ENCODE peak calls at places on chromosomes 13 and 19, in five cellular contexts. T, N, L, B and R are unnamed samples. For H3K9me3, the result is how much of the 10 kb centered on the place peaks cover.

GRCh38 chr13:112204881-112205327 is 138.0 kb downstream of the SOX1 start:
- DNase-seq in T (no peak), N (no peak), L (no peak), B (no peak), R (peak)

GRCh38 chr13:30038884-30039283 is 188.5 kb upstream of the UBL3 start:
- DNase-seq in T (no peak), N (no peak), L (no peak), B (no peak), R (peak)

GRCh38 chr13:101455863-101456262 is 3.4 kb downstream of the ITGBL1 start:
- DNase-seq in T (peak), N (no peak), L (no peak), B (no peak), R (no peak)

GRCh38 chr19:50798116-50798942 is 8.1 kb downstream of the ACP4 start:
- DNase-seq in T (no peak), N (no peak), L (no peak), B (no peak), R (peak)

GRCh38 chr19:11624064-11624463 is 26.8 kb downstream of the ZNF627 start:
- DNase-seq in T (no peak), N (no peak), L (no peak), B (no peak), R (no peak)

GRCh38 chr19:2469102-2469914 is 6.6 kb upstream of the GADD45B start:
- DNase-seq in T (no peak), N (peak), L (no peak), B (no peak), R (peak)

GRCh38 chr19:10601999-10602329 is 14.9 kb upstream of the AP1M2 start:
- DNase-seq in T (no peak), N (no peak), L (no peak), B (no peak), R (no peak)

GRCh38 chr13:98020271-98020670 is 66.8 kb downstream of the IPO5 start:
- DNase-seq in T (no peak), N (no peak), L (no peak), B (no peak), R (no peak)

GRCh38 chr19:33409035-33409434 is 35.5 kb downstream of the CEBPG start:
- DNase-seq in T (no peak), N (no peak), L (no peak), B (no peak), R (no peak)

GRCh38 chr19:48715276-48715675 is 4.2 kb downstream of the MAMSTR start:
- DNase-seq in T (no peak), N (no peak), L (peak), B (no peak), R (peak)

GRCh38 chr19:56155124-56155687 is 14.1 kb downstream of the ZNF444 start:
- DNase-seq in T (no peak), N (no peak), L (no peak), B (no peak), R (peak)

GRCh38 chr13:111363591-111363990 is 43.1 kb downstream of the TEX29 start:
- DNase-seq in T (no peak), N (no peak), L (no peak), B (no peak), R (no peak)

GRCh38 chr19:35265126-35265995 is 3.4 kb upstream of the USF2 start:
- DNase-seq in T (no peak), N (no peak), L (peak), B (peak), R (peak)

GRCh38 chr13:19181021-19181620 is 503 bp downstream of the TUBA3C start:
- DNase-seq in T (no peak), N (no peak), L (no peak), B (no peak), R (no peak)

GRCh38 chr13:110644892-110645521 is 29.7 kb downstream of the NAXD start:
- DNase-seq in T (peak), N (peak), L (peak), B (peak), R (peak)

GRCh38 chr13:45518525-45519235 is 53.9 kb downstream of the COG3 start:
- DNase-seq in T (peak), N (no peak), L (no peak), B (no peak), R (no peak)

GRCh38 chr13:43981091-43981490 is 101.4 kb downstream of the LACC1 start:
- DNase-seq in T (no peak), N (no peak), L (no peak), B (no peak), R (peak)

GRCh38 chr13:74555291-74556001 is 421.2 kb upstream of the KLF12 start:
- DNase-seq in T (no peak), N (peak), L (no peak), B (no peak), R (no peak)

GRCh38 chr13:113743366-113744195 is 15.4 kb upstream of the TMEM255B start:
- DNase-seq in T (no peak), N (no peak), L (no peak), B (no peak), R (no peak)

GRCh38 chr13:45040626-45041025 is 51.3 kb downstream of the GPALPP1 start:
- DNase-seq in T (no peak), N (no peak), L (no peak), B (no peak), R (no peak)

GRCh38 chr13:40388617-40389016 is 277.8 kb downstream of the FOXO1 start:
- DNase-seq in T (no peak), N (peak), L (no peak), B (no peak), R (no peak)

GRCh38 chr13:83881917-83882625 is at the start of gene SLITRK1:
- DNase-seq in T (peak), N (no peak), L (peak), B (peak), R (peak)

GRCh38 chr13:30866692-30867669 is 39.1 kb upstream of the MEDAG start:
- DNase-seq in T (no peak), N (no peak), L (no peak), B (no peak), R (peak)

GRCh38 chr19:10430505-10431253 is 10.3 kb downstream of the PDE4A start:
- DNase-seq in T (no peak), N (no peak), L (peak), B (no peak), R (peak)

GRCh38 chr19:19051478-19052213 is 12.1 kb upstream of the SLC25A42 start:
- DNase-seq in T (no peak), N (no peak), L (no peak), B (no peak), R (no peak)

GRCh38 chr19:4455742-4456565 is 1.6 kb downstream of the UBXN6 start:
- DNase-seq in T (no peak), N (no peak), L (no peak), B (no peak), R (peak)

GRCh38 chr19:4456566-4456842 is 1.1 kb downstream of the UBXN6 start:
- DNase-seq in T (no peak), N (no peak), L (no peak), B (no peak), R (peak)

GRCh38 chr19:4454952-4455738 is 2.4 kb downstream of the UBXN6 start:
- DNase-seq in T (no peak), N (no peak), L (no peak), B (no peak), R (no peak)

GRCh38 chr19:4456843-4457653 is 546 bp downstream of the UBXN6 start:
- DNase-seq in T (no peak), N (no peak), L (no peak), B (no peak), R (peak)

DNA sequence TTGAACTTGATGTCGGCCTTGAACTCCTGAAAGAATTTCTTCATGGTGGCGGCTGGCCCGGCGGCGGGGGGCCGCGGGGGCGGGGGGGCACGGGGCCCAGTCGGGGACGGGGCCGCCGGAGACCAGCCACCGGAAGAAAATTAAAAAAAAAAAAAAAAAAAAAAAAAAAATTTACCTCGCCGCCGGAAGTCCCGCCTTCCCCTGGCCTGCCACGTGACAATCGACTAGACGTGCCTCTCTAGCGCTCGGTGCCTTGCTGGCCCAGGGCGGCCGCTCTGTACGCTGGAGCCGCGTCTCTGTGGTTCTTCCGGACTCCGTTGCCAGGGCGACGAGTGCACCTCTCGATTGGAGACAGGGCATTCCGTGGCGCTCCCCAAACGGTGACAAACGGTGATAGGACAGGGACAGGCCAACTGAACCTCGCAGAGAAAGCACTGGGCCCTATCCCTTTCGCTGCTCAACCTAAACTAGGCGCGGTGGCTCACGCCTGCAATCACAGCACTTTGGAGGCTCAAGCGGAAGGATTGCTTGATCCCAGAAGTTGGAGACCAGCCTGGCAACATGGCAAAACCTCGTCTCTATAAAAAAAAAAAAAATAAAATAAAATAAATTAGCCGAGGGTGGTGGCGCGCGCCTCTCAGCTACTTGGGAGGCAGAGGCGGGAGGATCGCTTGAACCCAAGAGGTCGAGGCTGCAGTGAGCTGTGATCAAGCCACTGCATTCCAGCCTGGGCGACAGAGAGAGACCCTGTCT is at the start of gene UBXN6:
- DNase-seq in T (peak), N (peak), L (peak), B (peak), R (peak)
- TF ChIP-seq CTCF in T (no peak), N (no peak), L (no peak), B (no peak), R (no peak)

GRCh38 chr19:15671891-15672579 is 852 bp upstream of the CYP4F12 start:
- DNase-seq in T (no peak), N (no peak), L (no peak), B (no peak), R (no peak)
- H3K9me3 ChIP-seq in T (under half), N (under half), L (under half), B (under half), R (under half)

GRCh38 chr13:93118081-93118615 is 108.5 kb upstream of the GPC6 start:
- DNase-seq in T (no peak), N (no peak), L (no peak), B (no peak), R (no peak)

GRCh38 chr13:93116809-93117208 is 109.8 kb upstream of the GPC6 start:
- DNase-seq in T (no peak), N (no peak), L (no peak), B (no peak), R (no peak)
- TF ChIP-seq CTCF in T (no peak), N (no peak), L (no peak), B (no peak), R (peak)

DNA sequence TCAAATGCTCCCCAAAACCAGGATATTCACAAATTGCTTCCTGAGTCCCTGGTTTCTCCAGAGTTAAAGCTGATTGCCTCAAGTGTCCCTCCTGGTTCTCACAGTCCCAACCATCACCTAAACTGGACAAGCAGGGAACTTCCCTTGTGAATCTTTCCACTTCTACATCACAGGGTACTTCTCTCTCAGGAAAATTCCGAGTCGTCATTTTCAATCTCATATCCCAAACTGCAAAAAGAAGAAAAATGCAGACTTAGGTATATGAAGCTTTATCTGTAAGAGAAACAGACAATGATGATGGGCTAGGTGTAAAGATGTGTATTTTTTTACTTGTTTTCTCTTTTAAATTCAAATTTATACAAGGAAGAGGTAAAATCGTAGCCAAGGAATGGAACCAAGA is 21.3 kb downstream of the ZNF329 start:
- DNase-seq in T (no peak), N (no peak), L (no peak), B (no peak), R (no peak)
- H3K9me3 ChIP-seq in T (half or more), N (half or more), L (under half), B (half or more), R (half or more)